ENCODE peak calls at places on chromosomes 3 and 15, in four cellular contexts. T is NCI-H1092; E is CD4-positive, CD25-positive, alpha-beta regulatory T cell; Y is putamen. B is an unnamed sample.

GRCh38 chr15:84112025-84112424 is 123.5 kb upstream of the GOLGA6L4 start:
- DNase-seq in T (no peak), E (no peak), Y (no peak), B (no peak)

GRCh38 chr3:100982710-100983109 is 10.5 kb downstream of the ABI3BP start:
- DNase-seq in T (no peak), E (no peak), Y (no peak), B (no peak)

GRCh38 chr15:70362911-70363310 is 265.2 kb upstream of the TLE3 start:
- DNase-seq in T (peak; percentile 19), E (no peak), Y (no peak), B (no peak)

GRCh38 chr3:129131465-129132088 is 10.0 kb upstream of the RAB43 start:
- DNase-seq in T (no peak), E (no peak), Y (no peak), B (no peak)

GRCh38 chr3:118818386-118818785 is 216.3 kb downstream of the IGSF11 start:
- DNase-seq in T (no peak), E (no peak), Y (no peak), B (peak; percentile 62)

GRCh38 chr3:193944161-193944884 is 191.6 kb upstream of the HES1 start:
- DNase-seq in T (no peak), E (no peak), Y (no peak), B (no peak)

GRCh38 chr3:64627042-64627441 is 60.8 kb downstream of the ADAMTS9 start:
- DNase-seq in T (no peak), E (no peak), Y (no peak), B (no peak)

GRCh38 chr3:149971403-149972075 is 844 bp upstream of the PFN2 start:
- DNase-seq in T (peak; percentile 85), E (peak; percentile 34), Y (peak; percentile 39), B (peak; percentile 72)

GRCh38 chr3:120793601-120794000 is 51.1 kb downstream of the GTF2E1 start:
- DNase-seq in T (no peak), E (no peak), Y (no peak), B (no peak)

GRCh38 chr15:75200765-75201608 is 695 bp upstream of the C15orf39 start:
- DNase-seq in T (no peak), E (peak; percentile 16), Y (no peak), B (peak; percentile 34)

GRCh38 chr3:46143951-46144473 is 64.1 kb downstream of the CCR1 start:
- DNase-seq in T (no peak), E (no peak), Y (peak; percentile 53), B (no peak)

GRCh38 chr3:129070086-129070875 is 9.7 kb downstream of the GP9 start:
- DNase-seq in T (no peak), E (no peak), Y (no peak), B (no peak)

GRCh38 chr15:77440378-77440999 is 19.8 kb downstream of the HMG20A start:
- DNase-seq in T (no peak), E (no peak), Y (no peak), B (no peak)

GRCh38 chr3:124107491-124107890 is 115.6 kb upstream of the ROPN1 start:
- DNase-seq in T (no peak), E (no peak), Y (no peak), B (no peak)

GRCh38 chr15:39581501-39582285 is 814 bp downstream of the THBS1 start:
- DNase-seq in T (no peak), E (no peak), Y (no peak), B (no peak)

GRCh38 chr15:45539680-45540079 is 17.1 kb upstream of the SLC30A4 start:
- DNase-seq in T (no peak), E (no peak), Y (no peak), B (no peak)

GRCh38 chr15:70569718-70570231 is 193.6 kb downstream of the UACA start:
- DNase-seq in T (no peak), E (no peak), Y (no peak), B (no peak)

GRCh38 chr3:79367066-79367465 is 400.7 kb downstream of the ROBO1 start:
- DNase-seq in T (no peak), E (no peak), Y (no peak), B (no peak)

GRCh38 chr3:119403201-119403600 is 60.2 kb downstream of the TMEM39A start:
- DNase-seq in T (no peak), E (no peak), Y (no peak), B (no peak)

GRCh38 chr3:139418144-139418543 is 28.7 kb upstream of the COPB2 start:
- DNase-seq in T (no peak), E (no peak), Y (no peak), B (no peak)

GRCh38 chr3:15903164-15903563 is 105.4 kb upstream of the ANKRD28 start:
- DNase-seq in T (no peak), E (no peak), Y (no peak), B (no peak)

GRCh38 chr3:172868565-172869172 is 118.1 kb downstream of the ECT2 start:
- DNase-seq in T (peak; percentile 25), E (no peak), Y (no peak), B (no peak)

GRCh38 chr3:20040476-20041196 is 390 bp downstream of the KAT2B start:
- DNase-seq in T (peak; percentile 34), E (peak; percentile 57), Y (peak; percentile 85), B (peak; percentile 53)

GRCh38 chr3:187261541-187261969 is 30.0 kb downstream of the MASP1 start:
- DNase-seq in T (no peak), E (no peak), Y (no peak), B (no peak)

GRCh38 chr3:187902041-187902471 is 156.8 kb upstream of the BCL6 start:
- DNase-seq in T (no peak), E (no peak), Y (no peak), B (no peak)

GRCh38 chr3:32455609-32456428 is 46.8 kb downstream of the CMTM6 start:
- DNase-seq in T (no peak), E (peak; percentile 32), Y (no peak), B (no peak)

GRCh38 chr3:172751188-172751571 is 654 bp downstream of the ECT2 start:
- DNase-seq in T (no peak), E (no peak), Y (no peak), B (peak; percentile 11)

GRCh38 chr3:16363636-16364035 is 98.6 kb downstream of the OXNAD1 start:
- DNase-seq in T (no peak), E (no peak), Y (no peak), B (no peak)

GRCh38 chr3:186241910-186242821 is 119.9 kb downstream of the DGKG start:
- DNase-seq in T (peak; percentile 11), E (no peak), Y (peak; percentile 68), B (peak; percentile 63)

GRCh38 chr3:185677146-185677829 is 91.2 kb downstream of the SENP2 start:
- DNase-seq in T (peak; percentile 36), E (no peak), Y (no peak), B (no peak)

GRCh38 chr15:23424111-23424904 is 22.7 kb downstream of the GOLGA6L2 start:
- DNase-seq in T (no peak), E (no peak), Y (no peak), B (no peak)

GRCh38 chr3:146972726-146973125 is 367.6 kb upstream of the PLSCR5 start:
- DNase-seq in T (no peak), E (no peak), Y (no peak), B (no peak)

GRCh38 chr3:125641901-125642300 is 46.6 kb upstream of the OSBPL11 start:
- DNase-seq in T (no peak), E (no peak), Y (no peak), B (no peak)

GRCh38 chr15:86615411-86615810 is 535.7 kb downstream of the AGBL1 start:
- DNase-seq in T (no peak), E (no peak), Y (no peak), B (no peak)

GRCh38 chr3:187930021-187930420 is 184.8 kb upstream of the BCL6 start:
- DNase-seq in T (no peak), E (no peak), Y (no peak), B (no peak)

GRCh38 chr15:48858401-48858800 is 19.5 kb upstream of the EID1 start:
- DNase-seq in T (no peak), E (no peak), Y (no peak), B (no peak)

GRCh38 chr3:101939391-101939790 is 90.1 kb downstream of the NFKBIZ start:
- DNase-seq in T (no peak), E (no peak), Y (no peak), B (no peak)

GRCh38 chr3:14725564-14726420 is 50.9 kb downstream of the C3orf20 start:
- DNase-seq in T (no peak), E (no peak), Y (no peak), B (no peak)

GRCh38 chr3:157290761-157291160 is 130.8 kb upstream of the CCNL1 start:
- DNase-seq in T (no peak), E (no peak), Y (no peak), B (peak; percentile 69)

GRCh38 chr15:32704343-32705076 is 13.3 kb upstream of the GREM1 start:
- DNase-seq in T (peak; percentile 3), E (no peak), Y (no peak), B (no peak)